ENCODE peak calls at places on chromosome 12, in five cellular contexts. E is A549, G is tibial artery, A is stomach, Y is left ventricle myocardium inferior. V is an unnamed sample.
A peak's percentile ranks its signal among the peaks of the same experiment; 100 is the strongest.

GRCh38 chr12:92701441-92701840 is 1.3 kb upstream of the PLEKHG7 start:
- DNase-seq in E (no peak), G (no peak), A (no peak), Y (no peak), V (no peak)

GRCh38 chr12:87082756-87083155 is 826.6 kb upstream of the MGAT4C start:
- DNase-seq in E (no peak), G (no peak), A (no peak), Y (no peak), V (no peak)

GRCh38 chr12:128797119-128798118 is 26.3 kb downstream of the SLC15A4 start:
- DNase-seq in E (no peak), G (no peak), A (no peak), Y (no peak), V (no peak)

GRCh38 chr12:18969512-18969911 is 160.0 kb upstream of the PLEKHA5 start:
- DNase-seq in E (no peak), G (no peak), A (no peak), Y (no peak), V (no peak)

GRCh38 chr12:114779203-114779602 is 95.2 kb upstream of the TBX3 start:
- DNase-seq in E (no peak), G (no peak), A (no peak), Y (no peak), V (no peak)

GRCh38 chr12:6416596-6416995 is 28.2 kb upstream of the CD27 start:
- DNase-seq in E (no peak), G (no peak), A (no peak), Y (no peak), V (peak; percentile 54)

GRCh38 chr12:107225626-107226025 is 132.3 kb upstream of the CRY1 start:
- DNase-seq in E (peak; percentile 25), G (no peak), A (no peak), Y (no peak), V (peak; percentile 6)

GRCh38 chr12:27689558-27690180 is 6.6 kb upstream of the REP15 start:
- DNase-seq in E (no peak), G (no peak), A (no peak), Y (no peak), V (no peak)

DNA sequence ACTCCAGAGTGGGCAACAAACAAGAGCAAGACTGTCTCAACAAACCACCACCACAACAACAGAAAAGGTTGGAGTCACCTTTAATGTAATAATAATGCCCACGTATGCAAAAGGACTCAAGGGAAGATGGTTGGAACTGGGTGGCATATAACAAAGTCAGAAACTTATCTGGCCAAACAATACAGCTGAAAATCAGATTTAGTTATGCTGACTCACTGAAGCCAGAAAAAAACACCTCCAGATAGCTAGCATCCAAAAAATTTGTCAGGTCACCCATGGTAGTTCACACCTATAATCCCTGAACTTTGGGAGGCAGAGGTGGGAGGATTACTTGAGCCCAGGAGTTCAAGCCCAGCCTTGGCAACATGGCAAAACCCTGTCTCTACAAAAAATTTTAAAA is 24.4 kb downstream of the SLC11A2 start:
- DNase-seq in E (no peak), G (no peak), A (no peak), Y (no peak), V (no peak)
- H3K27ac ChIP-seq in E (no peak overlapping the region), G (no peak overlapping the region), A (no peak overlapping the region), Y (no peak overlapping the region), V (no peak overlapping the region)

GRCh38 chr12:93918900-93919299 is 229.5 kb upstream of the PLXNC1 start:
- DNase-seq in E (no peak), G (no peak), A (no peak), Y (no peak), V (no peak)
- H3K27ac ChIP-seq in E (peak overlapping the region; percentile 67), G (peak overlapping the region; percentile 81), A (no peak overlapping the region), Y (no peak overlapping the region), V (no peak overlapping the region)

GRCh38 chr12:132813443-132813842 is 15.2 kb downstream of the GOLGA3 start:
- DNase-seq in E (no peak), G (no peak), A (no peak), Y (no peak), V (no peak)
- H3K27ac ChIP-seq in E (no peak overlapping the region), G (no peak overlapping the region), A (no peak overlapping the region), Y (no peak overlapping the region), V (no peak overlapping the region)

DNA sequence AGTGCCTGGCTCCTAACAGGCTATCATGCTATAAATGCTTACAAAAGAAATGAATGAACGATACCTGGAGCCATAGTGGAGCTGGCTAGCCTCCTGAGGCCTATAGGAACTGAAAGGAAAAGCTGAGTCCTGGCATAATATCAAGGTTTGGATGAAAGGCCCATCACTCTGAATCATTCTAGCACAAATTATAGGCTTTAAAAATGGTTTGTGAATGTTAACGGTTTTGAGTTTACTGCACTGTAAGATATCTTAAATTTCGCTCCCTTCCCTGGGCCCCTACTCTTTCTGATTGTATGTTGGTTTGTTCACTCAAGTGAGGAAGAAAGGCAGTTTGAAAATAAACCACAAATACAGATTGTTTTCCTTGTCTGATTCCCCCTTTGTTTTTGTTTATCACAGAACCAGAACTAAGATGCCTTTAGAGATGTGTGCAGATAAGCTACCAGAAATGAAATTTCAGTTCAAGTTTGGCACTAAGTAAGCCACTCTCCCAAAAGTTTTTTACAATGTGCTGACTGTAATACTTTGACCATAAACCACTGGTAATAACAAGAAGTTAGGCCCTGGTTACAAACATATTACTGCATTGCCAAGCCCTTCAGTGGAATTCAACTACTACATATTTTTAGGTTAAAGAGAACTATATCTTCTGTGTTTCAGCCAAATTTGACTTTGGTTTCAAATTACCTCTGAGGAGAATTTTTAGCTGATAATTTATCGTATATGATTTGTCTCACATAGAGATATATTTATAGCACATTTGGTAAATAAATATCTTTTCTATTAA is 89.5 kb downstream of the ALX1 start:
- DNase-seq in E (no peak), G (no peak), A (no peak), Y (no peak), V (no peak)
- H3K27ac ChIP-seq in E (no peak overlapping the region), G (no peak overlapping the region), A (no peak overlapping the region), Y (no peak overlapping the region), V (no peak overlapping the region)

GRCh38 chr12:673849-674248 is 10.6 kb upstream of the NINJ2 start:
- DNase-seq in E (no peak), G (no peak), A (no peak), Y (no peak), V (no peak)
- H3K27ac ChIP-seq in E (no peak overlapping the region), G (no peak overlapping the region), A (peak overlapping the region; percentile 50), Y (no peak overlapping the region), V (no peak overlapping the region)

DNA sequence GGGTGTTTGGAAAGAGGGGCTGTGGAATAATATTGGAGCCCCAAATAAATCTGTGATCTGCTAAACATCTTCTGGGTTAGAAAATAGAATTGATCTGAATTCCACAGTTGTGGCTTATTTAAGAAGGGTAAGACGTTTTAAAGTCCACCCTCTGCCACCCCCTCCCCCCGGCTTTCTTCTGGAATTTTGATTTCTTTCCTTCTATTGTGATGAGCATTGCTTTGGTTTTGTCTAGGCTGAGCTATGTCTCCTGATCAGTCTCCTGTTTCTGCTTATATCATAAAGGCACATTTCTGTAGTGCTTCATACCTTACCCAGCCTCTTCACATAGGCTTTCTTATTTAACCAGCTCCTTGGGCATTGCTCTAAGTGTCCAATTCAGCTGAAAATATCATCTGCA is 77.3 kb upstream of the SLC38A2 start:
- DNase-seq in E (no peak), G (no peak), A (no peak), Y (no peak), V (no peak)
- H3K27ac ChIP-seq in E (peak overlapping the region; percentile 17), G (peak overlapping the region; percentile 56), A (peak overlapping the region; percentile 48), Y (peak overlapping the region; percentile 64), V (peak overlapping the region; percentile 79)

GRCh38 chr12:109052097-109052414 is 320 bp upstream of the USP30 start:
- DNase-seq in E (no peak), G (no peak), A (no peak), Y (no peak), V (no peak)
- H3K27ac ChIP-seq in E (peak overlapping the region; percentile 93), G (peak overlapping the region; percentile 89), A (peak overlapping the region; percentile 89), Y (peak overlapping the region; percentile 92), V (no peak overlapping the region)

GRCh38 chr12:116910280-116910644 is 488 bp upstream of the FBXW8 start:
- DNase-seq in E (no peak), G (no peak), A (no peak), Y (no peak), V (no peak)
- H3K27ac ChIP-seq in E (peak overlapping the region; percentile 98), G (peak overlapping the region; percentile 85), A (peak overlapping the region; percentile 92), Y (no peak overlapping the region), V (peak overlapping the region; percentile 83)

GRCh38 chr12:96193725-96194571 is at the start of gene ELK3:
- DNase-seq in E (peak; percentile 56), G (peak; percentile 72), A (peak; percentile 73), Y (peak; percentile 72), V (peak; percentile 76)
- H3K27ac ChIP-seq in E (peak within 1 kb of the TSS; percentile 94), G (peak within 1 kb of the TSS; percentile 69), A (peak within 1 kb of the TSS; percentile 91), Y (peak within 1 kb of the TSS; percentile 85), V (no peak within 1 kb of the TSS)

V was measured in cardiac muscle cell.